ENCODE peak calls at places on chromosomes 7 and 10, in ten cellular contexts. W is activated gamma-delta T cell treated with Interleukin-2 at 50 U/mL for 16 hours; D is HT1080; A is neural crest cell; E is EL; K is fibroblast of the conjunctiva; H is GF-D8; J is hepatic stellate cell; B is NCI-H460; O is naive thymus-derived CD8-positive, alpha-beta T cell. R is an unnamed sample.

GRCh38 chr10:111598433-111599059 is 521.7 kb downstream of the ADRA2A start:
- DNase-seq in O (peak; percentile 41), K (peak; percentile 40), A (peak; percentile 57), J (peak; percentile 14), B (peak; percentile 43), D (peak; percentile 34), E (peak; percentile 42), W (peak; percentile 8), H (peak; percentile 6), R (peak; percentile 12)

GRCh38 chr10:126569513-126570447 is 100.7 kb downstream of the C10orf90 start:
- DNase-seq in J (peak; percentile 70), K (peak; percentile 61), O (no peak), D (peak; percentile 74), W (no peak), H (no peak), E (peak; percentile 81), B (peak; percentile 8), A (no peak), R (no peak)

GRCh38 chr7:35985126-35985754 is 167.8 kb upstream of the EEPD1 start:
- DNase-seq in O (peak; percentile 81), K (peak; percentile 71), J (peak; percentile 86), D (peak; percentile 49), H (peak; percentile 47), A (peak; percentile 69), B (peak; percentile 65), E (peak; percentile 75), W (peak; percentile 78), R (peak; percentile 51)

GRCh38 chr7:40331915-40332314 is 197.1 kb downstream of the SUGCT start:
- DNase-seq in H (no peak), O (no peak), A (no peak), W (no peak), J (peak; percentile 21), E (peak; percentile 27), K (no peak), B (no peak), D (no peak), R (no peak)

GRCh38 chr10:57638411-57638810 is 629.3 kb downstream of the IPMK start:
- DNase-seq in E (no peak), W (no peak), K (no peak), O (no peak), H (no peak), D (no peak), A (no peak), B (no peak), J (no peak), R (no peak)

GRCh38 chr10:36256166-36256565 is 614.1 kb upstream of the FZD8 start:
- DNase-seq in J (no peak), D (no peak), O (no peak), H (no peak), A (no peak), K (peak; percentile 32), W (no peak), B (no peak), E (no peak), R (peak; percentile 21)

GRCh38 chr7:157652161-157652953 is 315.6 kb downstream of the DNAJB6 start:
- DNase-seq in A (no peak), J (no peak), K (no peak), E (no peak), W (no peak), B (no peak), D (no peak), H (no peak), O (no peak), R (no peak)

GRCh38 chr7:13988765-13989137 is 715 bp downstream of the ETV1 start:
- DNase-seq in B (peak; percentile 83), D (peak; percentile 24), E (peak; percentile 4), A (no peak), K (no peak), O (no peak), H (no peak), W (no peak), J (no peak), R (no peak)

GRCh38 chr7:157464971-157465481 is 128.2 kb downstream of the DNAJB6 start:
- DNase-seq in O (peak; percentile 26), H (no peak), B (no peak), A (no peak), E (no peak), J (no peak), K (no peak), W (no peak), D (no peak), R (no peak)

GRCh38 chr10:2121944-2122343 is 384.6 kb upstream of the ADARB2 start:
- DNase-seq in K (no peak), O (no peak), A (no peak), D (no peak), H (no peak), J (no peak), W (no peak), B (no peak), E (no peak), R (no peak)

GRCh38 chr7:152392254-152392653 is 43.5 kb downstream of the KMT2C start:
- DNase-seq in J (no peak), A (no peak), O (no peak), W (no peak), E (no peak), K (no peak), H (no peak), D (no peak), B (no peak), R (no peak)

GRCh38 chr10:24289235-24289634 is 80.3 kb downstream of the KIAA1217 start:
- DNase-seq in D (no peak), H (no peak), J (no peak), W (no peak), K (no peak), O (no peak), A (no peak), E (no peak), B (no peak), R (no peak)

GRCh38 chr7:11212080-11212711 is 238.5 kb downstream of the PHF14 start:
- DNase-seq in E (peak; percentile 64), K (peak; percentile 70), W (peak; percentile 40), H (peak; percentile 12), B (peak; percentile 80), J (peak; percentile 8), O (peak; percentile 50), A (peak; percentile 53), D (peak; percentile 51), R (peak; percentile 51)

GRCh38 chr7:124840435-124840834 is 74.8 kb upstream of the GPR37 start:
- DNase-seq in B (peak; percentile 8), K (no peak), O (no peak), A (no peak), W (no peak), J (no peak), H (no peak), E (no peak), D (no peak), R (no peak)

GRCh38 chr7:36207451-36208291 is 54.6 kb downstream of the EEPD1 start:
- DNase-seq in B (no peak), E (peak; percentile 79), D (peak; percentile 80), O (no peak), W (peak; percentile 35), J (peak; percentile 76), A (no peak), K (peak; percentile 4), H (no peak), R (no peak)

GRCh38 chr10:111968624-111969023 is 214.9 kb downstream of the GPAM start:
- DNase-seq in D (no peak), W (no peak), H (no peak), K (no peak), J (no peak), A (no peak), O (no peak), E (no peak), B (no peak), R (no peak)

GRCh38 chr10:102404361-102405107 is 9.0 kb downstream of the NFKB2 start:
- DNase-seq in K (no peak), E (no peak), A (no peak), W (no peak), B (no peak), H (no peak), O (no peak), J (no peak), D (no peak), R (no peak)

GRCh38 chr7:32660936-32661335 is 165.6 kb downstream of the AVL9 start:
- DNase-seq in A (no peak), D (peak; percentile 17), H (peak; percentile 14), K (no peak), O (no peak), B (no peak), E (no peak), J (no peak), W (no peak), R (no peak)

GRCh38 chr10:43931308-43931930 is 282.7 kb upstream of the ZNF32 start:
- DNase-seq in D (peak; percentile 40), B (no peak), E (peak; percentile 92), H (no peak), A (no peak), O (no peak), W (no peak), K (no peak), J (peak; percentile 72), R (peak; percentile 35)